ENCODE peak calls at places on chromosomes 1 and 21, in eight cellular contexts. R is IMR-90, N is left lung, U is heart left ventricle, C is tibial artery, A is mucosa of descending colon, I is suprapubic skin, O is lower lobe of right lung. M is an unnamed sample.

GRCh38 chr21:34061983-34062382 is 11.4 kb upstream of the MRPS6 start:
- DNase-seq in O (no peak), U (no peak), N (no peak), C (no peak), A (no peak), R (no peak), I (no peak), M (no peak)

GRCh38 chr1:112507896-112508241 is 896 bp upstream of the WNT2B start:
- DNase-seq in O (no peak), I (no peak), R (no peak), N (no peak), A (no peak), U (no peak), C (no peak), M (no peak)

GRCh38 chr1:196660912-196661311 is 9.1 kb downstream of the CFH start:
- DNase-seq in R (peak; percentile 33), U (no peak), O (no peak), A (no peak), I (no peak), C (no peak), N (no peak), M (peak; percentile 34)

GRCh38 chr1:113903496-113904291 is 905 bp downstream of the AP4B1 start:
- DNase-seq in I (no peak), O (no peak), C (no peak), N (no peak), R (no peak), U (no peak), A (no peak), M (no peak)

GRCh38 chr1:214506972-214507431 is 44.4 kb downstream of the PTPN14 start:
- DNase-seq in I (no peak), N (no peak), U (no peak), R (no peak), O (no peak), A (no peak), C (no peak), M (no peak)

GRCh38 chr21:39388038-39388810 is 39.3 kb upstream of the HMGN1 start:
- DNase-seq in A (peak; percentile 94), N (peak; percentile 93), C (peak; percentile 93), R (peak; percentile 77), U (peak; percentile 97), I (peak; percentile 96), O (peak; percentile 95), M (peak; percentile 87)

GRCh38 chr1:21913763-21914162 is 23.3 kb downstream of the HSPG2 start:
- DNase-seq in R (no peak), N (no peak), A (no peak), U (no peak), I (no peak), O (no peak), C (no peak), M (no peak)

GRCh38 chr1:3587133-3587733 is 24.1 kb downstream of the MEGF6 start:
- DNase-seq in U (no peak), R (peak; percentile 51), N (no peak), O (no peak), C (no peak), I (no peak), A (no peak), M (no peak)

GRCh38 chr1:47161298-47162040 is 24.2 kb downstream of the CYP4A22 start:
- DNase-seq in N (no peak), I (no peak), R (no peak), U (no peak), A (no peak), O (no peak), C (no peak), M (no peak)

GRCh38 chr21:46000731-46001641 is 19.4 kb downstream of the COL6A1 start:
- DNase-seq in N (peak; percentile 32), C (peak; percentile 70), A (peak; percentile 43), I (peak; percentile 79), U (peak; percentile 58), R (no peak), O (peak; percentile 43), M (no peak)

GRCh38 chr1:62407398-62408009 is 29.3 kb upstream of the USP1 start:
- DNase-seq in N (no peak), U (no peak), I (no peak), A (no peak), R (peak; percentile 55), C (no peak), O (no peak), M (no peak)

GRCh38 chr21:31501921-31502320 is 157.6 kb upstream of the SOD1 start:
- DNase-seq in A (no peak), U (no peak), N (no peak), I (no peak), C (no peak), R (no peak), O (no peak), M (no peak)

GRCh38 chr1:45306319-45306718 is 20.4 kb upstream of the HPDL start:
- DNase-seq in O (no peak), A (no peak), U (no peak), C (no peak), R (peak; percentile 60), N (no peak), I (no peak), M (no peak)

GRCh38 chr1:212147581-212148033 is 112.1 kb downstream of the DTL start:
- DNase-seq in N (peak; percentile 81), O (peak; percentile 86), C (no peak), A (no peak), I (no peak), U (no peak), R (no peak), M (no peak)

GRCh38 chr1:175735144-175735543 is 8.3 kb downstream of the TNR start:
- DNase-seq in N (no peak), U (no peak), I (no peak), R (no peak), C (no peak), O (no peak), A (no peak), M (no peak)

GRCh38 chr1:175733762-175734161 is 9.6 kb downstream of the TNR start:
- DNase-seq in A (no peak), U (no peak), O (no peak), C (no peak), R (no peak), I (no peak), N (no peak), M (no peak)

GRCh38 chr1:175734642-175735041 is 8.8 kb downstream of the TNR start:
- DNase-seq in R (no peak), I (no peak), C (no peak), U (no peak), A (no peak), O (no peak), N (no peak), M (no peak)

GRCh38 chr1:175725684-175726083 is 17.7 kb downstream of the TNR start:
- DNase-seq in N (no peak), O (no peak), I (no peak), A (no peak), C (no peak), U (no peak), R (peak; percentile 9), M (no peak)

GRCh38 chr1:175731581-175731980 is 11.8 kb downstream of the TNR start:
- DNase-seq in R (no peak), N (no peak), A (no peak), O (no peak), I (no peak), U (no peak), C (no peak), M (no peak)
- H3K4me1 ChIP-seq in R (no peaks in the 10 kb centered on the region), N (no peaks in the 10 kb centered on the region), A (no peaks in the 10 kb centered on the region), O (no peaks in the 10 kb centered on the region), I (no peaks in the 10 kb centered on the region), U (no peaks in the 10 kb centered on the region), C (no peaks in the 10 kb centered on the region), M (no peaks in the 10 kb centered on the region)

DNA sequence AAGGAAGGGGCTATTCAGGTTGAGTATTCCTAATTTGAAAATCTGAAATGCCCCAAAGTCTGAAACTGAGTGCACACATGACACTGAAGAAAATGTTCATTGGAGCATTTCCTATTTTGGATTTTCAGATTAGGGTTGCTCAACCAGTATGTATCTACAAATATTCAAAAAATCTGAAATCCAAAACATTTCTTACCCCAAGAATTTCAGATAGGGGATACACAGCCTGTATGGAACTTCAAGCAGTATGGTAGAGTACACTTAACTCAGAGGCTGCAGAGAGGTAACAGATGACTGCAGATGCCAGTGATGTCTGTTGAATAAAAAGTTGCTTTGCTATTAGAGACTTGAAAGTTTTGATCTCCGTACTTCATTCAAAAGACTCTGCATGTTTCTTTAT is 19.0 kb downstream of the YTHDF2 start:
- DNase-seq in N (no peak), U (no peak), A (no peak), I (no peak), O (no peak), C (no peak), R (peak; percentile 31), M (no peak)
- H3K4me1 ChIP-seq in N (peaks cover 72% of the 10 kb centered on the region), U (peaks cover 32% of the 10 kb centered on the region), A (peaks cover 39% of the 10 kb centered on the region), I (peaks cover 57% of the 10 kb centered on the region), O (peaks cover 80% of the 10 kb centered on the region), C (peaks cover 5% of the 10 kb centered on the region), R (peaks cover 22% of the 10 kb centered on the region), M (peaks cover 34% of the 10 kb centered on the region)

GRCh38 chr1:27141266-27142003 is 13.5 kb downstream of the SLC9A1 start:
- DNase-seq in R (no peak), U (no peak), N (peak; percentile 64), O (peak; percentile 75), I (no peak), A (peak; percentile 75), C (no peak), M (no peak)

GRCh38 chr1:27144920-27145661 is 9.8 kb downstream of the SLC9A1 start:
- DNase-seq in I (no peak), O (no peak), N (no peak), A (peak; percentile 5), U (no peak), C (peak; percentile 76), R (peak; percentile 87), M (no peak)

GRCh38 chr1:27142464-27142863 is 12.5 kb downstream of the SLC9A1 start:
- DNase-seq in C (no peak), I (no peak), R (no peak), U (no peak), N (no peak), O (no peak), A (no peak), M (no peak)

GRCh38 chr1:27144349-27144748 is 10.6 kb downstream of the SLC9A1 start:
- DNase-seq in O (no peak), R (no peak), C (no peak), U (no peak), I (no peak), A (no peak), N (no peak), M (no peak)

DNA sequence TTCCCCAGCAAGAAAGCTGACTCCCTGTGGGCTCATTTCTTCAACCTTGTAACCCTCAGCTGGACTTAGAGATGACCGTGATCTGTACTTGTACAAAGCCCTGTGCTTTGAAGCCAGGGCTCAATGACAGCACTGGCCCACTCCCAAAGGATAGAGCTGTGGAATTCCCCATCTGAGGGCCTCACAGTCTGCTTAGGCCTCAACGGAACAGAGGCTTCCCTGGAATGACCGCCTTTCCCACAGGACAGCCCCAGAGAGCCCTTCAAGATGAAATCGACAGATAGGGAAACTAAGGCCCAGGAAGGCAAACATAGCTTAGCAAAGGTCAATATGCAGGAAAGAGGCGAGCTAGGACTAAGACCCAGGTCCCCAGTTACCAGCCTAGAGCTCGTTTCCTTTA is 11.5 kb downstream of the SLC9A1 start:
- DNase-seq in A (peak; percentile 12), O (no peak), R (peak; percentile 66), N (no peak), U (no peak), C (no peak), I (no peak), M (no peak)
- H3K4me1 ChIP-seq in A (peaks cover 63% of the 10 kb centered on the region), O (peaks cover 73% of the 10 kb centered on the region), R (peaks cover 24% of the 10 kb centered on the region), N (peaks cover 56% of the 10 kb centered on the region), U (peaks cover 50% of the 10 kb centered on the region), C (no peaks in the 10 kb centered on the region), I (peaks cover 82% of the 10 kb centered on the region), M (no peaks in the 10 kb centered on the region)

DNA sequence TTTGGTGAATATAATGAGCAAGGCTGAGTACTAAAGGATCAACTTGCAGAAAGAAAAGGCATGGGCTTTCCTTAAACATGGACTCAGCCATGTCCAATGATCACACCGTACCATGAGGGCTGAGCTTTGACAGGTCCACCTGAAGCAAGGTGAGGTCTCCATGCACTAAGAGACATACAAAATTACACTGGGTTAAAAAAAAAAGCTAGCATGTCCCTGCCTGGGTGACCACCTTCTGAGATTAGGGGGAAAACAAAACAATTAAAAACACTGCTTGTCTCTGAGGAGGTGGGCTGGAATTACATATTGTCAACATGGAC is 22.7 kb downstream of the DUSP10 start:
- DNase-seq in I (no peak), C (no peak), O (no peak), N (no peak), U (no peak), R (no peak), A (no peak), M (no peak)
- H3K4me1 ChIP-seq in I (peaks cover 45% of the 10 kb centered on the region), C (no peaks in the 10 kb centered on the region), O (peaks cover 36% of the 10 kb centered on the region), N (peaks cover 46% of the 10 kb centered on the region), U (no peaks in the 10 kb centered on the region), R (peaks cover 63% of the 10 kb centered on the region), A (no peaks in the 10 kb centered on the region), M (no peaks in the 10 kb centered on the region)